ENCODE peak calls at places on chromosomes 13 and 19, in six cellular contexts. F, G, C, P, Z and W are unnamed samples.

GRCh38 chr13:113890758-113891480 is 27.0 kb upstream of the GAS6 start:
- DNase-seq in F (no peak), G (no peak), C (no peak), P (no peak), Z (no peak), W (no peak)

GRCh38 chr19:49689133-49690072 is at the start of gene ADM5:
- DNase-seq in F (no peak), G (peak), C (peak), P (peak), Z (peak), W (no peak)

GRCh38 chr19:54906819-54907218 is 871 bp downstream of the NCR1 start:
- DNase-seq in F (no peak), G (no peak), C (no peak), P (no peak), Z (no peak), W (no peak)

GRCh38 chr13:109509154-109509905 is 277.1 kb downstream of the IRS2 start:
- DNase-seq in F (no peak), G (no peak), C (no peak), P (no peak), Z (no peak), W (no peak)

GRCh38 chr19:42281175-42282035 is 12.4 kb downstream of the CIC start:
- DNase-seq in F (peak), G (peak), C (peak), P (no peak), Z (peak), W (peak)

GRCh38 chr19:41740415-41741243 is 14.7 kb upstream of the CEACAM6 start:
- DNase-seq in F (no peak), G (no peak), C (no peak), P (no peak), Z (no peak), W (no peak)

GRCh38 chr19:8392017-8392591 is 1.9 kb downstream of the RAB11B start:
- DNase-seq in F (no peak), G (peak), C (no peak), P (peak), Z (no peak), W (no peak)

GRCh38 chr19:16446108-16447014 is 25.4 kb downstream of the EPS15L1 start:
- DNase-seq in F (no peak), G (no peak), C (no peak), P (no peak), Z (peak), W (no peak)

GRCh38 chr13:110634558-110634957 is 19.2 kb downstream of the NAXD start:
- DNase-seq in F (no peak), G (no peak), C (no peak), P (no peak), Z (no peak), W (no peak)

DNA sequence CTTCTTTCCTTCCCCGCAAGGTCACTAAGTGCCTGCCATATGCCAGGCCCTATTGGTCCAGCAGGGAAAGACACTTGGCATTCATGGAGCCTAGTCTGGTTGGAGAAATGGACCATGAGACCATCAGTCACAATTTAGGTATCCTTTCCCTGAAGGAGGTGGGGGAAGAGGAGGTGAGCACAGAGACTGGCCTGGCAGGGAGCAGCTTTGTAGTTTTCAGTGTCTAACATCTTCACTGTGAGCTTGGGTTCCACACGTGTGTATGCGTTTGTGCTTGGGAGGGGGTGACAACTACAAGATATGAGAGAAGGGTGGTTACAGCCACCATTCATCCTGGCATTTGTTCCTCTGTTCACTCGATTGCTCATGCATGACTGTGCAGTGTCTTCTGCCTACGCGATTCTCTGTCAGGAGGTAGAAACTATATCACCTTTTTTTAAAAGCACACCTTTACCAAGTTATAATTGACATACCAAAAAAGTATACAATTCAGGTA is 5.3 kb upstream of the MZF1 start:
- DNase-seq in F (no peak), G (no peak), C (no peak), P (no peak), Z (no peak), W (no peak)
- H3K4me3 ChIP-seq in F (no peak), G (no peak), C (no peak), P (no peak), Z (no peak), W (no peak)

GRCh38 chr19:39336483-39336882 is 640 bp upstream of the GMFG start:
- DNase-seq in F (no peak), G (no peak), C (no peak), P (no peak), Z (no peak), W (no peak)

GRCh38 chr19:39333507-39333906 is 2.3 kb downstream of the GMFG start:
- DNase-seq in F (peak), G (no peak), C (no peak), P (no peak), Z (no peak), W (no peak)

GRCh38 chr19:39332293-39332692 is 3.5 kb downstream of the GMFG start:
- DNase-seq in F (peak), G (no peak), C (no peak), P (no peak), Z (no peak), W (no peak)

GRCh38 chr19:39334444-39334976 is 1.3 kb downstream of the GMFG start:
- DNase-seq in F (no peak), G (no peak), C (no peak), P (no peak), Z (no peak), W (no peak)

DNA sequence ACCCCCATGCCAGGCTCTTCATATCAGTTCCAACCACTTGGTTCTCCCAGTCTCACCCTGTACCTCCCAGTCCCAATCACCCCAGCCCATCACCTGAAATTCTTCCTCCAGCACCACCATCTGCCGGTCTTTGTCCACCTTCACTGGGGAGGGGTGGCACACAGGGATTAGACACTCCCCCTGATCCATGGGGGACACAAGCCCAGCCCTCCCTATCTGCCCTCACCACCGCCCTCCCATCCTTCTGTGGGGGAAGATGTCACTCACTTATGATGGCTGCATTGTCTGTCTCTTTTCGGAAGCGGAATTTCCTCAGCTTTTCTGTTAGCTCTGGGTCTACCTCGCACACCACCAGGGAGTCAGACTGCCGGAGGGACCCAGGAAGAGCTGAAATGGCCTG is 675 bp downstream of the GMFG start:
- DNase-seq in F (peak), G (no peak), C (no peak), P (no peak), Z (no peak), W (no peak)
- H3K4me3 ChIP-seq in F (no peak), G (peak), C (peak), P (no peak), Z (peak), W (peak)

GRCh38 chr19:3721131-3721899 is 13.1 kb downstream of the TJP3 start:
- DNase-seq in F (peak), G (peak), C (peak), P (peak), Z (peak), W (peak)
- H3K4me3 ChIP-seq in F (no peak), G (peak), C (no peak), P (peak), Z (peak), W (peak)

DNA sequence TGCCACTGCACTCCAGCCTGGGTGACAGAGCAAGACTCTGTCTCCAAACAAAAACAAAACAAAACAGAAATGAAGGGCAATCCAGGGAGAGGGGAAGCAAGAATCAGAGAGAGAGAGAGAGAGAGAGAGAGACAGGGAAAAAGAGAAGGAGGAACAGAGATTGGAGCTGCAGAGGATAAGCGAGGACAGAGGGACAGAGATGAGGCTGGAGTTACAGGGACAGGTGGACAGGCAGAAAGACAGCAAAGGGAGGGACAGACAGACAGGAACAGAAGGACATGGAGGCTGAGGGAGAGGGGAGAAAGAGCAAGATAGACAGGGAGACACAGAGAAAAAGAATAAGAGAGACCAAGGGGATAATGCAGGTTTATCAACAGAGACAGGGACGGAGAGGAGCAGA is 1.3 kb upstream of the CRX start:
- DNase-seq in F (no peak), G (no peak), C (no peak), P (no peak), Z (no peak), W (no peak)
- H3K4me3 ChIP-seq in F (no peak), G (no peak), C (no peak), P (no peak), Z (no peak), W (no peak)